ENCODE peak calls at places on chromosomes 2 and 18, in ten cellular contexts. L, A, D, Q, Z, I, E, C, Y and X are unnamed samples.

GRCh38 chr2:47488870-47489584 is 86.1 kb downstream of the MSH2 start:
- DNase-seq in Y (no peak), A (no peak), L (no peak), I (no peak), E (no peak), Z (peak; percentile 81), C (no peak), Q (peak; percentile 39), D (no peak), X (peak; percentile 48)

GRCh38 chr18:57353137-57353939 is 981 bp downstream of the ST8SIA3 start:
- DNase-seq in D (no peak), C (no peak), L (no peak), Z (no peak), Q (no peak), A (no peak), E (no peak), Y (no peak), I (no peak), X (no peak)

GRCh38 chr2:64212801-64213321 is 68.6 kb upstream of the PELI1 start:
- DNase-seq in A (no peak), L (no peak), Q (peak; percentile 42), Z (no peak), I (peak; percentile 47), Y (no peak), E (no peak), C (no peak), D (no peak), X (no peak)

GRCh38 chr2:159046966-159047365 is 78.5 kb downstream of the TANC1 start:
- DNase-seq in Z (peak; percentile 78), Y (no peak), E (no peak), I (no peak), D (no peak), Q (peak; percentile 53), C (no peak), L (no peak), A (no peak), X (no peak)

GRCh38 chr2:118668431-118669424 is 178.7 kb downstream of the EN1 start:
- DNase-seq in C (no peak), L (no peak), D (no peak), Q (peak; percentile 94), Y (no peak), A (no peak), Z (peak; percentile 99), E (no peak), I (no peak), X (peak; percentile 89)

GRCh38 chr2:219109468-219109867 is 48.7 kb upstream of the IHH start:
- DNase-seq in D (no peak), Z (no peak), C (no peak), Q (no peak), Y (peak; percentile 10), I (peak; percentile 3), A (no peak), L (no peak), E (no peak), X (no peak)

GRCh38 chr2:96205238-96205637 is 3.4 kb downstream of the STARD7 start:
- DNase-seq in Y (no peak), E (no peak), L (no peak), A (no peak), Q (no peak), D (no peak), I (no peak), C (no peak), Z (peak; percentile 53), X (no peak)

GRCh38 chr2:108855194-108855593 is 68.6 kb downstream of the CCDC138 start:
- DNase-seq in Y (no peak), D (no peak), Q (peak; percentile 3), Z (peak; percentile 7), A (no peak), C (no peak), L (no peak), I (no peak), E (no peak), X (no peak)

GRCh38 chr2:14867853-14868252 is 235.3 kb downstream of the LRATD1 start:
- DNase-seq in Q (no peak), C (no peak), I (no peak), E (no peak), Z (no peak), Y (no peak), D (no peak), A (no peak), L (no peak), X (no peak)

GRCh38 chr18:76255070-76255683 is 239.9 kb downstream of the ZNF516 start:
- DNase-seq in Y (no peak), L (no peak), C (no peak), A (no peak), I (no peak), Q (no peak), D (no peak), E (no peak), Z (no peak), X (no peak)